ENCODE peak calls at places on chromosome 11, in ten cellular contexts. I is left ventricle myocardium superior; O is stimulated activated naive CD4-positive, alpha-beta T cell; D is stimulated activated CD4-positive, alpha-beta T cell treated with anti-CD3 and anti-CD28 coated beads, Interleukin-4, amount 100 ng/mL, for 4 hours; N is left colon; E is NCI-H774; W is COR-L47; K is thoracic aorta; Z is NCI-H345; U is HFF-Myc. L is an unnamed sample.

GRCh38 chr11:132111781-132112380 is 741.5 kb downstream of the NTM start:
- DNase-seq in I (no peak), O (no peak), D (no peak), N (no peak), E (no peak), W (no peak), K (no peak), Z (no peak), U (peak; percentile 40), L (no peak)

GRCh38 chr11:13229675-13230359 is 47.8 kb upstream of the BMAL1 start:
- DNase-seq in I (peak; percentile 27), O (no peak), D (no peak), N (no peak), E (no peak), W (no peak), K (no peak), Z (no peak), U (no peak), L (no peak)

GRCh38 chr11:70536051-70536877 is 137.9 kb downstream of the CTTN start:
- DNase-seq in I (peak; percentile 26), O (no peak), D (no peak), N (no peak), E (no peak), W (no peak), K (no peak), Z (no peak), U (no peak), L (no peak)

GRCh38 chr11:117978982-117979381 is 7.2 kb upstream of the IL10RA start:
- DNase-seq in I (peak; percentile 54), O (no peak), D (no peak), N (no peak), E (no peak), W (no peak), K (no peak), Z (no peak), U (no peak), L (no peak)

GRCh38 chr11:60848714-60849151 is 6.8 kb downstream of the CCDC86 start:
- DNase-seq in I (no peak), O (no peak), D (no peak), N (no peak), E (no peak), W (no peak), K (no peak), Z (no peak), U (no peak), L (no peak)

GRCh38 chr11:69573751-69574382 is 67.1 kb upstream of the CCND1 start:
- DNase-seq in I (no peak), O (no peak), D (no peak), N (no peak), E (no peak), W (no peak), K (no peak), Z (no peak), U (no peak), L (no peak)

GRCh38 chr11:68692115-68692514 is 7.8 kb downstream of the GAL start:
- DNase-seq in I (no peak), O (no peak), D (no peak), N (no peak), E (no peak), W (no peak), K (no peak), Z (no peak), U (no peak), L (no peak)

GRCh38 chr11:62858201-62858600 is 18.8 kb upstream of the WDR74 start:
- DNase-seq in I (no peak), O (no peak), D (no peak), N (no peak), E (no peak), W (no peak), K (no peak), Z (no peak), U (no peak), L (no peak)

GRCh38 chr11:64916848-64917662 is at the start of gene ATG2A:
- DNase-seq in I (peak; percentile 100), O (peak; percentile 99), D (peak; percentile 99), N (peak; percentile 99), E (peak; percentile 99), W (peak; percentile 99), K (peak; percentile 99), Z (peak; percentile 100), U (peak; percentile 100), L (peak; percentile 98)

GRCh38 chr11:61347916-61348461 is 13.7 kb downstream of the CYB561A3 start:
- DNase-seq in I (peak; percentile 35), O (no peak), D (no peak), N (no peak), E (no peak), W (no peak), K (no peak), Z (no peak), U (no peak), L (no peak)

GRCh38 chr11:8676458-8676857 is 6.0 kb downstream of the TRIM66 start:
- DNase-seq in I (no peak), O (no peak), D (no peak), N (no peak), E (no peak), W (no peak), K (no peak), Z (no peak), U (no peak), L (no peak)

GRCh38 chr11:47905358-47906059 is 57.4 kb upstream of the NUP160 start:
- DNase-seq in I (no peak), O (no peak), D (no peak), N (no peak), E (no peak), W (no peak), K (no peak), Z (no peak), U (no peak), L (no peak)

GRCh38 chr11:128595221-128595620 is 7.9 kb upstream of the ETS1 start:
- DNase-seq in I (no peak), O (no peak), D (no peak), N (no peak), E (peak; percentile 18), W (no peak), K (no peak), Z (no peak), U (no peak), L (no peak)

GRCh38 chr11:85844439-85845051 is 10.6 kb upstream of the CCDC83 start:
- DNase-seq in I (no peak), O (no peak), D (no peak), N (no peak), E (no peak), W (no peak), K (no peak), Z (no peak), U (no peak), L (no peak)

GRCh38 chr11:121889931-121890330 is 226.1 kb downstream of the BLID start:
- DNase-seq in I (no peak), O (no peak), D (no peak), N (no peak), E (no peak), W (no peak), K (no peak), Z (no peak), U (no peak), L (no peak)

GRCh38 chr11:9065614-9066431 is 25.6 kb downstream of the SCUBE2 start:
- DNase-seq in I (no peak), O (no peak), D (no peak), N (no peak), E (no peak), W (peak; percentile 12), K (no peak), Z (no peak), U (no peak), L (no peak)

GRCh38 chr11:45927684-45928413 is 5.4 kb downstream of the LARGE2 start:
- DNase-seq in I (no peak), O (no peak), D (no peak), N (no peak), E (no peak), W (no peak), K (no peak), Z (no peak), U (no peak), L (no peak)

GRCh38 chr11:112177610-112178009 is 2.3 kb downstream of the BCO2 start:
- DNase-seq in I (no peak), O (no peak), D (no peak), N (no peak), E (no peak), W (no peak), K (no peak), Z (no peak), U (no peak), L (no peak)

GRCh38 chr11:134857035-134857434 is 445.0 kb upstream of the B3GAT1 start:
- DNase-seq in I (no peak), O (no peak), D (no peak), N (no peak), E (no peak), W (no peak), K (no peak), Z (no peak), U (no peak), L (no peak)

GRCh38 chr11:44351898-44352498 is 42.1 kb upstream of the ALX4 start:
- DNase-seq in I (no peak), O (no peak), D (no peak), N (no peak), E (no peak), W (no peak), K (no peak), Z (no peak), U (no peak), L (no peak)

L was measured in head of caudate nucleus.